ENCODE peak calls at places on chromosomes 1 and 21, in seven cellular contexts. C is nephron progenitor cell, P is HFF-Myc, D is A549, N is RWPE1, I is tibial nerve, X is testis. O is an unnamed sample.

GRCh38 chr1:216095400-216095799 is 327.8 kb downstream of the USH2A start:
- DNase-seq in N (no peak), X (no peak), D (no peak), C (no peak), P (no peak), I (no peak), O (no peak)

GRCh38 chr1:199272107-199272506 is 633.3 kb downstream of the PTPRC start:
- DNase-seq in D (no peak), C (no peak), X (no peak), P (no peak), I (no peak), N (peak), O (no peak)

GRCh38 chr1:101438359-101438758 is 201.5 kb downstream of the S1PR1 start:
- DNase-seq in I (no peak), D (no peak), N (peak), C (no peak), P (no peak), X (peak), O (no peak)

GRCh38 chr1:97630968-97631367 is 289.9 kb downstream of the DPYD start:
- DNase-seq in P (no peak), X (peak), D (no peak), N (no peak), I (no peak), C (no peak), O (no peak)

GRCh38 chr21:28639742-28640141 is 352.9 kb downstream of the LTN1 start:
- DNase-seq in N (no peak), I (no peak), X (no peak), D (no peak), P (no peak), C (no peak), O (no peak)

GRCh38 chr1:24894002-24894401 is 36.1 kb downstream of the RUNX3 start:
- DNase-seq in I (no peak), P (no peak), N (no peak), D (no peak), C (no peak), X (no peak), O (peak)

GRCh38 chr1:36085126-36085525 is 1.2 kb downstream of the TEKT2 start:
- DNase-seq in N (no peak), C (no peak), P (no peak), D (no peak), X (no peak), I (no peak), O (no peak)

GRCh38 chr1:26191739-26192138 is 1.3 kb downstream of the CATSPER4 start:
- DNase-seq in D (no peak), P (no peak), C (no peak), X (no peak), N (no peak), I (no peak), O (no peak)

GRCh38 chr1:221444346-221444745 is 297.5 kb downstream of the DUSP10 start:
- DNase-seq in I (no peak), N (no peak), D (no peak), C (no peak), X (no peak), P (no peak), O (no peak)

GRCh38 chr1:108801101-108801500 is 54.6 kb downstream of the STXBP3 start:
- DNase-seq in P (no peak), I (no peak), C (no peak), X (no peak), N (no peak), D (no peak), O (no peak)

GRCh38 chr1:64766385-64766784 is 21.5 kb downstream of the RAVER2 start:
- DNase-seq in N (no peak), D (no peak), I (no peak), C (no peak), P (no peak), X (no peak), O (no peak)

GRCh38 chr1:41678141-41678878 is 193.8 kb upstream of the EDN2 start:
- DNase-seq in X (peak), I (peak), D (no peak), C (no peak), P (peak), N (no peak), O (no peak)

GRCh38 chr1:236280438-236281285 is 1.1 kb downstream of the ERO1B start:
- DNase-seq in N (no peak), P (no peak), I (no peak), C (no peak), D (no peak), X (peak), O (no peak)

GRCh38 chr1:231694081-231694443 is 67.5 kb downstream of the DISC1 start:
- DNase-seq in C (no peak), I (no peak), D (no peak), N (no peak), X (no peak), P (no peak), O (no peak)

GRCh38 chr1:7042322-7043231 is 257.3 kb downstream of the CAMTA1 start:
- DNase-seq in X (peak), C (no peak), I (no peak), D (peak), P (peak), N (peak), O (no peak)

GRCh38 chr1:93080424-93080823 is 1.3 kb downstream of the MTF2 start:
- DNase-seq in I (no peak), C (no peak), D (peak), N (peak), X (peak), P (peak), O (no peak)

GRCh38 chr1:161068306-161069200 is 1.1 kb downstream of the ARHGAP30 start:
- DNase-seq in X (peak), P (no peak), I (no peak), N (no peak), D (no peak), C (no peak), O (peak)

GRCh38 chr1:109902204-109902985 is 8.3 kb upstream of the CSF1 start:
- DNase-seq in I (no peak), D (no peak), C (no peak), P (no peak), N (no peak), X (no peak), O (no peak)

GRCh38 chr21:44921928-44922327 is 1.2 kb upstream of the ITGB2 start:
- DNase-seq in P (no peak), D (no peak), X (no peak), N (no peak), I (no peak), C (no peak), O (no peak)

GRCh38 chr21:44919111-44919912 is 1.4 kb downstream of the ITGB2 start:
- DNase-seq in P (no peak), X (no peak), I (no peak), C (no peak), N (no peak), D (no peak), O (no peak)

GRCh38 chr21:44920694-44921604 is at the start of gene ITGB2:
- DNase-seq in X (no peak), I (no peak), D (no peak), C (no peak), N (no peak), P (no peak), O (peak)

GRCh38 chr21:44918581-44919033 is 2.1 kb downstream of the ITGB2 start:
- DNase-seq in D (no peak), N (no peak), C (no peak), X (no peak), P (no peak), I (no peak), O (no peak)

GRCh38 chr21:44919913-44920693 is 596 bp downstream of the ITGB2 start:
- DNase-seq in C (no peak), N (no peak), X (no peak), D (no peak), I (no peak), P (no peak), O (no peak)
- TF ChIP-seq CTCF in C (no peak), N (no peak), X (no peak), D (no peak), I (no peak), P (no peak), O (no peak)

DNA sequence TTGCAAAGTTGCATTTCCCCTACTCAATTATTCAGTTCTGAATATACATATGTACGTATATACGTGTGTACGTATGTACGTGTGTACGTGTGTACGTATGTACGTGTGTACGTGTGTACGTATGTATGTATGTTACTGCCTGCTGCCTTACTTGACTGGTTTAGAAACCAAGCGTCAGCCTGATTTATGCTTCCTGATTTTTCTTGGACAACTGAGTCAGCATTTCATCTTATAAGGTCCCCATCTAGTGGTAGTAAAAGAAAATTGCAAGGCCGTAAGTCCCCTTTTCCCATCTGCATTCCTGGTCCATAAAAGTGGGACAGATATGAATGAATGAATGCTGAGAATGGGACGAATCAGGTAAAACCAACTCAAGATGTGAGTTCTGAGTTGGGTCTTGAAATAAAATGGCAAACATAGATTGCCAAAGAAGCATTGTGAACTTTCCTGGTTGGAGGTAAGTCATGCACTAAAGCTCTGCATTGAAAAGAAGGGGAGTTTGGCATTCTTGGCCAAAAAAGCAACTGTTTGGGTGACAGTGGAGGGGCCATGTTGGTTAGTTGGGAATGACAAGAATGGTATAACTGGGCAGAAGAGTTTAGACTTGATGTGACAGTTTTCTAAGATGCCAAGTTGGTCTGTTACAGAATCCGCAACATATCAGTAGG is 76.4 kb upstream of the DNAH14 start:
- DNase-seq in I (no peak), C (no peak), P (no peak), N (peak), X (no peak), D (peak), O (no peak)
- TF ChIP-seq CTCF in I (peak), C (peak), P (peak), N (peak), X (peak), D (peak), O (peak)

GRCh38 chr1:47527653-47528272 is 89.9 kb downstream of the FOXD2 start:
- DNase-seq in N (peak), P (no peak), C (no peak), I (no peak), D (no peak), X (no peak), O (no peak)
- TF ChIP-seq CTCF in N (peak), P (peak), C (peak), I (no peak), D (peak), X (no peak), O (peak)

GRCh38 chr1:212762234-212762633 is 29.3 kb downstream of the NSL1 start:
- DNase-seq in N (no peak), C (no peak), I (no peak), D (no peak), P (no peak), X (no peak), O (no peak)

GRCh38 chr1:212754715-212755114 is 36.9 kb downstream of the NSL1 start:
- DNase-seq in X (no peak), I (no peak), P (no peak), N (no peak), D (no peak), C (no peak), O (no peak)

GRCh38 chr1:212762839-212763238 is 28.7 kb downstream of the NSL1 start:
- DNase-seq in P (no peak), D (no peak), X (no peak), C (no peak), I (no peak), N (no peak), O (no peak)

GRCh38 chr1:212759683-212760082 is 31.9 kb downstream of the NSL1 start:
- DNase-seq in X (no peak), D (no peak), I (no peak), P (no peak), N (no peak), C (no peak), O (no peak)

DNA sequence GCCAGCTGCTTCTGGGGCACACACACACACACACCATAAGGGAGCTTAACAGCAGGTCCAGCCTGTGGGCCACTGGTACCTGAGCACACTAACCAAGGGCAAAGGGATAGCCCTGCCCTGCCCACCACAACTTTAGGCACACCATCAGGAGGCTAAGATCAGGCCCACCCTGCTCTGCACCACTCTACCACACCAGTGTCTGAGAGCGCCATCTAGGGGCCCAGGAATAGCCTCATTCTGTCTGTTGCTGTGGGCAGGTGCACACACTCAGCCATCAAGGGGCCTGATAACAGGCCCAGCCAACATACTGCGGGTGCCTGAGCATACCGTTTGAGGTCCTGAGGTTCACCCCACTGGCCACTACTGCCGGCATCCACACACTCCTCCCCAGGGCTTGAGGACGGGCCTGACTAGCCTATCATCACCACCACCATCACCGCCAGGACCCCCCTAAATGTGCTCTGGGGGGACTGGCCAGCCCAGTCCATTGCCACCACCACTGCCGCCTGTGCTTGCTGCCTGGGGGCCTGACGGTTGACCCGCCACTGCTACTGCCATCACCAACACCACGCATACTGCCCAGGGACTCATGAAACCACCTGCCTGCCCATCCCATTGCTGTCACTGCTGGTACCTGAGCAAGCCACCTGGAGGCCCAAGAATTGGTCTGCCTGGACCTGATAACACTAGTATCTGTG is 31.3 kb downstream of the NSL1 start:
- DNase-seq in N (no peak), X (no peak), C (peak), P (no peak), I (no peak), D (peak), O (no peak)
- TF ChIP-seq CTCF in N (no peak), X (no peak), C (peak), P (peak), I (no peak), D (peak), O (peak)

O was measured in Peyer's patch.